ENCODE peak calls at places on chromosomes 6 and 20, in eight cellular contexts. E is kidney, V is prostate gland, A is endothelial cell of umbilical vein, H is lower lobe of right lung, B is adrenal gland, L is AG10803, R is HCT116. G is an unnamed sample.

GRCh38 chr20:40680560-40680959 is 8.5 kb downstream of the MAFB start:
- DNase-seq in V (no peak), R (no peak), E (no peak), A (no peak), H (no peak), L (no peak), B (no peak), G (no peak)

GRCh38 chr20:53494753-53495152 is 98.9 kb downstream of the ZNF217 start:
- DNase-seq in V (no peak), B (no peak), E (no peak), A (no peak), R (no peak), L (no peak), H (no peak), G (no peak)

GRCh38 chr6:119669228-119669627 is 319.7 kb upstream of the MAN1A1 start:
- DNase-seq in V (no peak), R (no peak), L (no peak), A (peak), H (no peak), E (no peak), B (no peak), G (peak)

GRCh38 chr20:50308513-50309279 is 118.1 kb downstream of the CEBPB start:
- DNase-seq in R (peak), H (peak), A (peak), L (peak), B (peak), V (peak), E (peak), G (peak)

GRCh38 chr6:42929928-42930360 is 664 bp downstream of the CNPY3 start:
- DNase-seq in B (no peak), E (no peak), V (no peak), H (peak), R (no peak), A (peak), L (peak), G (peak)

GRCh38 chr20:35301426-35301825 is 9.2 kb upstream of the FAM83C start:
- DNase-seq in L (no peak), E (no peak), B (no peak), H (no peak), A (no peak), R (no peak), V (no peak), G (no peak)

GRCh38 chr20:58531063-58531462 is 15.9 kb upstream of the APCDD1L start:
- DNase-seq in A (no peak), L (no peak), B (no peak), H (no peak), R (no peak), E (no peak), V (no peak), G (no peak)

GRCh38 chr6:155265843-155266535 is 2.2 kb downstream of the CLDN20 start:
- DNase-seq in E (no peak), H (no peak), A (no peak), V (no peak), R (no peak), L (no peak), B (no peak), G (no peak)

GRCh38 chr20:57432874-57433491 is 41.8 kb downstream of the RBM38 start:
- DNase-seq in V (no peak), H (peak), B (no peak), L (peak), A (no peak), E (no peak), R (no peak), G (peak)

GRCh38 chr6:168035661-168036616 is 38.5 kb downstream of the KIF25 start:
- DNase-seq in R (no peak), E (no peak), B (no peak), V (no peak), H (peak), L (peak), A (peak), G (no peak)

GRCh38 chr6:166505133-166505905 is 81.2 kb downstream of the RAMACL start:
- DNase-seq in H (no peak), E (no peak), R (no peak), B (no peak), V (no peak), A (no peak), L (no peak), G (no peak)

GRCh38 chr6:11609324-11610071 is 71.9 kb downstream of the TMEM170B start:
- DNase-seq in E (peak), B (peak), V (no peak), A (peak), L (peak), H (peak), R (no peak), G (no peak)

GRCh38 chr6:111765681-111766523 is 107.3 kb downstream of the FYN start:
- DNase-seq in A (no peak), R (no peak), V (no peak), B (no peak), H (no peak), L (peak), E (no peak), G (no peak)

GRCh38 chr20:46767127-46767761 is 57.8 kb downstream of the SLC2A10 start:
- DNase-seq in B (peak), H (no peak), V (peak), R (peak), L (peak), A (peak), E (no peak), G (peak)

GRCh38 chr6:141313986-141314385 is 818.7 kb upstream of the GJE1 start:
- DNase-seq in H (no peak), E (no peak), B (no peak), V (no peak), A (no peak), R (no peak), L (no peak), G (no peak)

GRCh38 chr6:15249371-15250019 is 3.6 kb downstream of the JARID2 start:
- DNase-seq in V (no peak), A (no peak), E (no peak), R (no peak), H (no peak), B (no peak), L (peak), G (peak)

GRCh38 chr6:43246301-43247114 is 3.2 kb downstream of the TTBK1 start:
- DNase-seq in E (peak), A (peak), R (peak), V (no peak), L (no peak), H (peak), B (peak), G (no peak)

DNA sequence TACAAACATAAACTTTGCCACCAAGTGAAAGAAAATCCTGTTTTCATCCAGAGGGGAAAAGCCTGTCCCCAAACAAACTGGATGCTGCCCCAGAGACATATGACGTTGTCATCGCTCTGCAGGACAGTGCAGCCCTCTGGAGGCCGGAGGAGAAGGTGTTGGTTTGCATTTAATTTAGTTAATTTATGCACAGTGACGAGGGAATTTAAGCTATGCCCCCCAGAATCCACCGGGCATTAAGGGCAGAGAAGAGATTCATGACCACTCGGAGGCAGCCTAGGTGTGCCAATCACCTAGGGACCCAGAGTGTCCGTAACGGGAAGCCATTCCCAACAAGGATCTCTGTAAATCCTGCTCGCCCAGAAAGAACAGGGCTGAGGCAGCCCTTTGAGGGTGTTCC is 45.1 kb downstream of the NINL start:
- DNase-seq in B (peak), H (no peak), E (no peak), V (no peak), L (peak), R (peak), A (no peak), G (peak)
- H3K4me3 ChIP-seq in B (no peak), H (peak), E (peak), V (peak), L (peak), R (no peak), A (no peak), G (no peak)

DNA sequence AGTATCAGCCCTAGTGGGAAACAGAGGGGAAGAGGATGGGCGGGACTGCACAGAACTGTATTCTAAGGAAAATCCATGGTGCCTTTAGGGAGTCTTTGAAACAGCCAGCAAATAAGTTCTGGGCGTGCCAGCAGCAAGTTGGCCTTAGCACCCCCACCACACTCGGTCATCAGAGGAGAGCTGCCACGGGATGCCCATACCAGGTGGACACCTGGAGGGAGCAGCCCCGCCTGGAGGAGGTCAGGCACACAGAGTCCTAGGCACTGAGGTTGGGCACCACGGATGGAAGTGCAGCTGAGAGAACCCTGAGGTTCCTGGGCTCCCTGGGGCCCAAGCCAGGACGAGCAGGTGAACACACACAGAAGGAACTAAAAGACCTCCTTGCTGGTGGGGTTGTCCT is 180.8 kb upstream of the PROKR2 start:
- DNase-seq in L (no peak), A (no peak), V (no peak), B (no peak), H (no peak), R (no peak), E (no peak), G (no peak)
- TF ChIP-seq CTCF in L (no peak), A (no peak), V (no peak), B (no peak), H (no peak), R (no peak), E (no peak), G (no peak)

GRCh38 chr20:31673943-31674463 is 36.3 kb downstream of the COX4I2 start:
- DNase-seq in V (no peak), L (no peak), A (no peak), R (no peak), B (no peak), H (no peak), E (no peak), G (no peak)

GRCh38 chr20:31676534-31677030 is 38.9 kb downstream of the COX4I2 start:
- DNase-seq in A (no peak), R (no peak), H (no peak), L (no peak), B (no peak), E (no peak), V (no peak), G (no peak)

GRCh38 chr20:31677553-31678260 is 40.0 kb downstream of the COX4I2 start:
- DNase-seq in E (no peak), H (no peak), A (no peak), V (no peak), R (no peak), L (no peak), B (no peak), G (no peak)

GRCh38 chr20:31674895-31675827 is 37.4 kb downstream of the COX4I2 start:
- DNase-seq in A (peak), B (peak), R (no peak), V (no peak), E (peak), H (peak), L (peak), G (peak)

GRCh38 chr20:31675828-31676533 is 38.3 kb downstream of the COX4I2 start:
- DNase-seq in B (no peak), E (no peak), R (no peak), L (no peak), A (peak), H (no peak), V (no peak), G (peak)
- H3K4me3 ChIP-seq in B (no peak), E (no peak), R (no peak), L (no peak), A (no peak), H (peak), V (no peak), G (peak)

DNA sequence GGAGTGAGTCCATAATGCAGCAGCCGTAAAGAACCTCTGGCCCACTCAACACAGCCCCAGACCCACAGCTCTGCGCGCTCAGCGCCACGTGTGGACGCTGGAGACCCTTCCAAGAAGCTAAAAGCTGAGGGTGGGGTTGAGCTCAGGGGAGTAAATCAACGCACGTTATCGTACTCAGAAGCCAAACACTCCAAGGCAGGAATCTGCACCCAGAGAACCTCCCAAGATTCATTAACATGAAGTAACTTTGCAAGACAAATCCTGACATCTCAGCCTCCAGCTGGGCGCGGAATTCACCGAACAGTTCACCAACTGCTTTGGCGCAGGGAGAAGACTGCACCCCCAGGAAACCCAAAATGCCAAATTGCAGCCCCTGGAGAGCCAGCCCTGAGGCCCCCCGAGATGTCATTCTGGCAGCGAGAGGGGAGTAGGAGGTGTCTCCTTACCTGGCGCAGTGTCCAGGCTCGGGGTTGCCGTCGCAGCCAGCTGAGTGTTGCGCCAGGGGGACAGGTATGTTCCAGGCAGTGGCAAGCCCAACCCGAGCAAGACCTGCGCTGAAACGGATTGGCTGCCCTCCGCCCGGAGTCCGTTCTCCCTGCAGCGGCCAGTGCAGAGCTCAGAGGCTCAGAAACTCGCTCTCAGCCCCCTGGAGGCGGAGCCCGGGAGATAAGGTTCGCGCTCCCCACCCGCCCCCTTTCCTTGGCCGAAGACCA is at the start of gene COL21A1:
- DNase-seq in B (peak), V (peak), R (no peak), A (peak), L (no peak), H (peak), E (peak), G (no peak)
- TF ChIP-seq CTCF in B (no peak), V (no peak), R (no peak), A (peak), L (peak), H (peak), E (no peak), G (no peak)

DNA sequence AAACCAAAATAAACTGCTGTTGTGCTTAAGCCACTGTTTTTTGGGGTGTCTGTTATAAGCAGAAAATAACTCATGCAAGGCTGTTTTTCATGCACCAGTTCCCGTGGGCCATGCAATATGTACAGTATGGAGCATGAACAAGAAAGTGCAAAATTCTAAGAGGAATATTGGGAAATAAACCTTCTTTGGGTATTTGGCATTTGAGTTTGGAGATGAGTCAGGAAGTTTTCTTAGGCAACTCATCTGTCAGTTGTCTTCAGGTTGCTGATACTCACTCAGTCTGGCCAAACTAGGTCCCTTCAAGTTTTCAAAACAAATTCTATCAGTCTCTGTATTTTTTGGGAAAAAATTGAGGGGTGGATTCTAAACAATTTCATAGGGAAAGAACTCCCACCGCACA is 14.9 kb upstream of the ZFAND3 start:
- DNase-seq in A (no peak), R (no peak), V (no peak), L (peak), B (no peak), E (no peak), H (no peak), G (no peak)
- H3K4me3 ChIP-seq in A (no peak), R (no peak), V (no peak), L (no peak), B (no peak), E (no peak), H (no peak), G (no peak)

GRCh38 chr6:85115876-85116275 is 334.0 kb upstream of the NT5E start:
- DNase-seq in L (no peak), B (no peak), H (no peak), R (no peak), A (no peak), E (no peak), V (no peak), G (no peak)

GRCh38 chr6:85116475-85116874 is 333.4 kb upstream of the NT5E start:
- DNase-seq in H (no peak), A (no peak), V (no peak), R (no peak), B (no peak), L (no peak), E (no peak), G (no peak)

GRCh38 chr6:85113934-85114582 is 335.8 kb upstream of the NT5E start:
- DNase-seq in B (no peak), R (no peak), H (no peak), A (no peak), L (peak), E (no peak), V (no peak), G (no peak)

GRCh38 chr6:85114583-85114939 is 335.3 kb upstream of the NT5E start:
- DNase-seq in B (no peak), H (no peak), R (no peak), A (no peak), V (no peak), L (no peak), E (no peak), G (no peak)

DNA sequence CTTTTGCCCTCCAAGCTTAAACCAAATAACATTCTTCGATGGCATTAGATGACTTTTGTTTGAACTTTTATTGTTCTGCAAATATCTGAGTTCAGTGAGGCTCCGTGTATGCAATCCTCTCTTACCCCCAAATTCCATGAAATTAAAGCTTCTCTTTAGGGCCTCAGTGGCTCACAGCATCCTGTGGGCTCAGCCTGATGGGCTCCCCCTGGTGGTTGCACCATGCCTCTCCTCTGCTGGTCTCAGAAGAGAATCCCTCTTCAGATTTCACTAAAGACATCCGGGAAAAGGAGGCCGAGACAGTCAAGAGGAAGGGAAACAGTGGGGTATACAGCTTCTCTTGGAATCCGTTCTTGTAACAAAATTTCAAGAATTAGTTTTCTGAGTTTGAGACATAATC is 331.6 kb upstream of the NT5E start:
- DNase-seq in L (no peak), V (no peak), A (no peak), R (no peak), E (no peak), H (no peak), B (no peak), G (peak)
- TF ChIP-seq CTCF in L (peak), V (no peak), A (peak), R (no peak), E (no peak), H (no peak), B (no peak), G (peak)

G was measured in NB4.